ENCODE peak calls at places on chromosomes 6 and 20, in seven cellular contexts. One of them, this sample, is unnamed.

GRCh38 chr6:3509326-3509725 is 52.5 kb upstream of the SLC22A23 start:
- DNase-seq in mesenchymal stem cell: no peak
- DNase-seq in neural progenitor cell: no peak
- DNase-seq in heart right ventricle: no peak
- DNase-seq in hepatocyte: no peak
- DNase-seq in tibial artery: no peak
- DNase-seq in GM23338: no peak
- DNase-seq in this sample: no peak

GRCh38 chr6:3334579-3334978 is 75.8 kb downstream of the PSMG4 start:
- DNase-seq in hepatocyte: no peak
- DNase-seq in mesenchymal stem cell: no peak
- DNase-seq in heart right ventricle: peak; percentile 32
- DNase-seq in tibial artery: no peak
- DNase-seq in GM23338: no peak
- DNase-seq in neural progenitor cell: no peak
- DNase-seq in this sample: no peak

GRCh38 chr20:54103762-54104600 is 33.6 kb upstream of the BCAS1 start:
- DNase-seq in heart right ventricle: no peak
- DNase-seq in tibial artery: no peak
- DNase-seq in neural progenitor cell: no peak
- DNase-seq in mesenchymal stem cell: no peak
- DNase-seq in hepatocyte: peak; percentile 41
- DNase-seq in GM23338: no peak
- DNase-seq in this sample: no peak

GRCh38 chr6:105794263-105794662 is 291.9 kb upstream of the PRDM1 start:
- DNase-seq in hepatocyte: peak; percentile 73
- DNase-seq in GM23338: peak; percentile 44
- DNase-seq in tibial artery: peak; percentile 84
- DNase-seq in heart right ventricle: peak; percentile 35
- DNase-seq in mesenchymal stem cell: peak; percentile 61
- DNase-seq in neural progenitor cell: peak; percentile 32
- DNase-seq in this sample: peak; percentile 55

GRCh38 chr6:118562959-118563358 is 14.9 kb downstream of the PLN start:
- DNase-seq in hepatocyte: no peak
- DNase-seq in mesenchymal stem cell: peak; percentile 23
- DNase-seq in GM23338: no peak
- DNase-seq in tibial artery: no peak
- DNase-seq in heart right ventricle: no peak
- DNase-seq in neural progenitor cell: no peak
- DNase-seq in this sample: no peak

GRCh38 chr6:169862464-169863148 is 111.2 kb downstream of the ERMARD start:
- DNase-seq in neural progenitor cell: no peak
- DNase-seq in hepatocyte: no peak
- DNase-seq in GM23338: no peak
- DNase-seq in tibial artery: no peak
- DNase-seq in mesenchymal stem cell: no peak
- DNase-seq in heart right ventricle: no peak
- DNase-seq in this sample: peak; percentile 34

GRCh38 chr20:5811746-5812145 is 61.5 kb downstream of the SHLD1 start:
- DNase-seq in hepatocyte: no peak
- DNase-seq in tibial artery: no peak
- DNase-seq in mesenchymal stem cell: no peak
- DNase-seq in heart right ventricle: no peak
- DNase-seq in neural progenitor cell: no peak
- DNase-seq in GM23338: no peak
- DNase-seq in this sample: no peak

GRCh38 chr6:106119991-106120390 is 33.9 kb downstream of the PRDM1 start:
- DNase-seq in mesenchymal stem cell: peak; percentile 34
- DNase-seq in heart right ventricle: no peak
- DNase-seq in tibial artery: no peak
- DNase-seq in GM23338: no peak
- DNase-seq in hepatocyte: no peak
- DNase-seq in neural progenitor cell: no peak
- DNase-seq in this sample: no peak

GRCh38 chr6:142885182-142885867 is 59.7 kb downstream of the HIVEP2 start:
- DNase-seq in neural progenitor cell: peak; percentile 65
- DNase-seq in tibial artery: no peak
- DNase-seq in mesenchymal stem cell: peak; percentile 99
- DNase-seq in hepatocyte: peak; percentile 85
- DNase-seq in heart right ventricle: no peak
- DNase-seq in GM23338: peak; percentile 91
- DNase-seq in this sample: peak; percentile 8

GRCh38 chr6:51579013-51579412 is 508.4 kb downstream of the PKHD1 start:
- DNase-seq in GM23338: no peak
- DNase-seq in hepatocyte: no peak
- DNase-seq in neural progenitor cell: no peak
- DNase-seq in heart right ventricle: no peak
- DNase-seq in mesenchymal stem cell: no peak
- DNase-seq in tibial artery: no peak
- DNase-seq in this sample: no peak

GRCh38 chr20:36238760-36239159 is 2.5 kb downstream of the AAR2 start:
- DNase-seq in hepatocyte: no peak
- DNase-seq in mesenchymal stem cell: no peak
- DNase-seq in heart right ventricle: no peak
- DNase-seq in tibial artery: no peak
- DNase-seq in neural progenitor cell: no peak
- DNase-seq in GM23338: no peak
- DNase-seq in this sample: no peak

GRCh38 chr6:152979116-152979515 is 3.7 kb downstream of the FBXO5 start:
- DNase-seq in neural progenitor cell: no peak
- DNase-seq in tibial artery: no peak
- DNase-seq in GM23338: no peak
- DNase-seq in heart right ventricle: no peak
- DNase-seq in hepatocyte: no peak
- DNase-seq in mesenchymal stem cell: no peak
- DNase-seq in this sample: no peak
- H3K36me3 ChIP-seq in neural progenitor cell: peaks cover 20% of the 10 kb centered on the region
- H3K36me3 ChIP-seq in tibial artery: peaks cover 8% of the 10 kb centered on the region
- H3K36me3 ChIP-seq in GM23338: peaks cover 32% of the 10 kb centered on the region
- H3K36me3 ChIP-seq in heart right ventricle: no peaks in the 10 kb centered on the region
- H3K36me3 ChIP-seq in hepatocyte: no peaks in the 10 kb centered on the region
- H3K36me3 ChIP-seq in mesenchymal stem cell: peaks cover 13% of the 10 kb centered on the region
- H3K36me3 ChIP-seq in this sample: peaks cover 14% of the 10 kb centered on the region

DNA sequence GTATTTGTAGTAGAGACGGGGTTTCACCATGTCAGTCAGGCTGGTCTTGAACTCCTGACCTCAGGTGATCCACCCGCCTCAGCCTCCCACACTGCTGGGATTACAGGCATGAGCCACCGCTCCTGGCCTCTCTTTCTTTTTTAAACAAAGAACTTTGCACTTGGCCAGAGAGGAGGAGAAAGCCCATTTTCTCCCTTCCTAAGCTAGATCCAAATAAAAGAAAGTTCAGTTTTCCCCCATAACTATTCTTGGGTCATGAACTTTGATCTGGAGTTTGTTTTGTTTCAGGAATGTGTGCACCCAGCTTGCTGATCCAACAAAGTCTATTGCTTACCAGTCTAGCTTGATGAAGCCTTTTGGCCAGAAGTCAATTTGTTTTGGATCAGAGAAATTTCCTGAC is 23.4 kb downstream of the KCNS1 start:
- DNase-seq in tibial artery: no peak
- DNase-seq in heart right ventricle: no peak
- DNase-seq in mesenchymal stem cell: no peak
- DNase-seq in neural progenitor cell: no peak
- DNase-seq in GM23338: no peak
- DNase-seq in hepatocyte: no peak
- DNase-seq in this sample: no peak
- H3K36me3 ChIP-seq in tibial artery: peaks cover 69% of the 10 kb centered on the region
- H3K36me3 ChIP-seq in heart right ventricle: peaks cover 21% of the 10 kb centered on the region
- H3K36me3 ChIP-seq in mesenchymal stem cell: peaks cover 50% of the 10 kb centered on the region
- H3K36me3 ChIP-seq in neural progenitor cell: no peaks in the 10 kb centered on the region
- H3K36me3 ChIP-seq in GM23338: no peaks in the 10 kb centered on the region
- H3K36me3 ChIP-seq in hepatocyte: no peaks in the 10 kb centered on the region
- H3K36me3 ChIP-seq in this sample: peaks cover 5% of the 10 kb centered on the region

GRCh38 chr6:155215906-155216305 is 47.9 kb upstream of the CLDN20 start:
- DNase-seq in hepatocyte: no peak
- DNase-seq in neural progenitor cell: no peak
- DNase-seq in GM23338: no peak
- DNase-seq in tibial artery: no peak
- DNase-seq in mesenchymal stem cell: no peak
- DNase-seq in heart right ventricle: no peak
- DNase-seq in this sample: no peak
- H3K36me3 ChIP-seq in hepatocyte: no peaks in the 10 kb centered on the region
- H3K36me3 ChIP-seq in neural progenitor cell: peaks cover 6% of the 10 kb centered on the region
- H3K36me3 ChIP-seq in GM23338: peaks cover 3% of the 10 kb centered on the region
- H3K36me3 ChIP-seq in tibial artery: no peaks in the 10 kb centered on the region
- H3K36me3 ChIP-seq in mesenchymal stem cell: no peaks in the 10 kb centered on the region
- H3K36me3 ChIP-seq in heart right ventricle: no peaks in the 10 kb centered on the region
- H3K36me3 ChIP-seq in this sample: no peaks in the 10 kb centered on the region

GRCh38 chr6:43203718-43204095 is 21.7 kb downstream of the CUL9 start:
- DNase-seq in hepatocyte: no peak
- DNase-seq in tibial artery: peak; percentile 38
- DNase-seq in GM23338: no peak
- DNase-seq in mesenchymal stem cell: no peak
- DNase-seq in neural progenitor cell: no peak
- DNase-seq in heart right ventricle: no peak
- DNase-seq in this sample: no peak

GRCh38 chr6:43200541-43200940 is 18.5 kb downstream of the CUL9 start:
- DNase-seq in tibial artery: peak; percentile 44
- DNase-seq in GM23338: no peak
- DNase-seq in heart right ventricle: no peak
- DNase-seq in neural progenitor cell: no peak
- DNase-seq in hepatocyte: no peak
- DNase-seq in mesenchymal stem cell: no peak
- DNase-seq in this sample: no peak

GRCh38 chr6:43204271-43205105 is 22.5 kb downstream of the CUL9 start:
- DNase-seq in neural progenitor cell: no peak
- DNase-seq in mesenchymal stem cell: no peak
- DNase-seq in GM23338: no peak
- DNase-seq in heart right ventricle: no peak
- DNase-seq in tibial artery: peak; percentile 45
- DNase-seq in hepatocyte: no peak
- DNase-seq in this sample: no peak

GRCh38 chr6:43203029-43203717 is 21.2 kb downstream of the CUL9 start:
- DNase-seq in tibial artery: peak; percentile 43
- DNase-seq in GM23338: no peak
- DNase-seq in hepatocyte: no peak
- DNase-seq in mesenchymal stem cell: no peak
- DNase-seq in heart right ventricle: no peak
- DNase-seq in neural progenitor cell: no peak
- DNase-seq in this sample: no peak

GRCh38 chr6:43202451-43202850 is 20.5 kb downstream of the CUL9 start:
- DNase-seq in neural progenitor cell: no peak
- DNase-seq in hepatocyte: no peak
- DNase-seq in mesenchymal stem cell: no peak
- DNase-seq in heart right ventricle: no peak
- DNase-seq in tibial artery: peak; percentile 9
- DNase-seq in GM23338: no peak
- DNase-seq in this sample: no peak
- H3K36me3 ChIP-seq in neural progenitor cell: no peaks in the 10 kb centered on the region
- H3K36me3 ChIP-seq in hepatocyte: no peaks in the 10 kb centered on the region
- H3K36me3 ChIP-seq in mesenchymal stem cell: peaks cover 79% of the 10 kb centered on the region
- H3K36me3 ChIP-seq in heart right ventricle: peaks cover 11% of the 10 kb centered on the region
- H3K36me3 ChIP-seq in tibial artery: peaks cover 26% of the 10 kb centered on the region
- H3K36me3 ChIP-seq in GM23338: no peaks in the 10 kb centered on the region
- H3K36me3 ChIP-seq in this sample: no peaks in the 10 kb centered on the region

GRCh38 chr20:38880952-38881735 is 45.1 kb upstream of the FAM83D start:
- DNase-seq in tibial artery: no peak
- DNase-seq in GM23338: no peak
- DNase-seq in neural progenitor cell: no peak
- DNase-seq in hepatocyte: no peak
- DNase-seq in heart right ventricle: no peak
- DNase-seq in mesenchymal stem cell: no peak
- DNase-seq in this sample: no peak
- H3K36me3 ChIP-seq in tibial artery: no peaks in the 10 kb centered on the region
- H3K36me3 ChIP-seq in GM23338: no peaks in the 10 kb centered on the region
- H3K36me3 ChIP-seq in neural progenitor cell: no peaks in the 10 kb centered on the region
- H3K36me3 ChIP-seq in hepatocyte: no peaks in the 10 kb centered on the region
- H3K36me3 ChIP-seq in heart right ventricle: no peaks in the 10 kb centered on the region
- H3K36me3 ChIP-seq in mesenchymal stem cell: no peaks in the 10 kb centered on the region
- H3K36me3 ChIP-seq in this sample: no peaks in the 10 kb centered on the region

GRCh38 chr20:49165611-49166010 is 22.5 kb downstream of the STAU1 start:
- DNase-seq in hepatocyte: no peak
- DNase-seq in GM23338: no peak
- DNase-seq in tibial artery: no peak
- DNase-seq in mesenchymal stem cell: no peak
- DNase-seq in heart right ventricle: no peak
- DNase-seq in neural progenitor cell: no peak
- DNase-seq in this sample: no peak

GRCh38 chr20:49170714-49171113 is 17.4 kb downstream of the STAU1 start:
- DNase-seq in heart right ventricle: no peak
- DNase-seq in tibial artery: no peak
- DNase-seq in GM23338: no peak
- DNase-seq in mesenchymal stem cell: no peak
- DNase-seq in neural progenitor cell: no peak
- DNase-seq in hepatocyte: no peak
- DNase-seq in this sample: no peak

GRCh38 chr20:49169547-49169946 is 18.6 kb downstream of the STAU1 start:
- DNase-seq in hepatocyte: no peak
- DNase-seq in mesenchymal stem cell: no peak
- DNase-seq in heart right ventricle: no peak
- DNase-seq in neural progenitor cell: no peak
- DNase-seq in GM23338: no peak
- DNase-seq in tibial artery: no peak
- DNase-seq in this sample: no peak

GRCh38 chr20:49166534-49167449 is 21.3 kb downstream of the STAU1 start:
- DNase-seq in neural progenitor cell: no peak
- DNase-seq in heart right ventricle: no peak
- DNase-seq in GM23338: no peak
- DNase-seq in mesenchymal stem cell: no peak
- DNase-seq in hepatocyte: no peak
- DNase-seq in tibial artery: no peak
- DNase-seq in this sample: no peak

GRCh38 chr20:49167811-49168507 is 20.2 kb downstream of the STAU1 start:
- DNase-seq in hepatocyte: no peak
- DNase-seq in neural progenitor cell: no peak
- DNase-seq in tibial artery: no peak
- DNase-seq in heart right ventricle: no peak
- DNase-seq in GM23338: no peak
- DNase-seq in mesenchymal stem cell: peak; percentile 50
- DNase-seq in this sample: no peak
- H3K36me3 ChIP-seq in hepatocyte: no peaks in the 10 kb centered on the region
- H3K36me3 ChIP-seq in neural progenitor cell: peaks cover 3% of the 10 kb centered on the region
- H3K36me3 ChIP-seq in tibial artery: no peaks in the 10 kb centered on the region
- H3K36me3 ChIP-seq in heart right ventricle: peaks cover 8% of the 10 kb centered on the region
- H3K36me3 ChIP-seq in GM23338: no peaks in the 10 kb centered on the region
- H3K36me3 ChIP-seq in mesenchymal stem cell: peaks cover 47% of the 10 kb centered on the region
- H3K36me3 ChIP-seq in this sample: peaks cover 4% of the 10 kb centered on the region

DNA sequence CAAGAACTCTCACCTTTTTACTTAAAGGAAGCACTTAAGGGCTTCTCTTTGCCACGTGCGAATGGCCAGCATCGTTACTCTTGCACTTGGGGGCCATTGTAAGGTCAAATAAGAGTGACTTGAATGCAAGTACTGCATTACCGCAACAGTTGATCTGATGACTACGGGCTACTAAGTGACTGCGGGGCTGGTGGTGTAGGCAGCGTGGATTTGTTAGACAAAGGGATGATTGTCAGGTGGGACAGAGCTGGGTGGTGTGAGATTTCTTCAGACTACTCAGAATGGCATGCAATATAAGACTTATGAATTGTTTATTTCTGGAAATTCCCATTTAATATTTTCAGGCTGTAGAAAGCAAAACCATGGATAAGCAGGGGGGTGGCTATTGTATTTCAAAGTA is 199.7 kb upstream of the UST start:
- DNase-seq in GM23338: no peak
- DNase-seq in heart right ventricle: no peak
- DNase-seq in mesenchymal stem cell: no peak
- DNase-seq in hepatocyte: no peak
- DNase-seq in tibial artery: no peak
- DNase-seq in neural progenitor cell: no peak
- DNase-seq in this sample: no peak
- H3K36me3 ChIP-seq in GM23338: peaks cover 14% of the 10 kb centered on the region
- H3K36me3 ChIP-seq in heart right ventricle: peaks cover 38% of the 10 kb centered on the region
- H3K36me3 ChIP-seq in mesenchymal stem cell: peaks cover 99% of the 10 kb centered on the region
- H3K36me3 ChIP-seq in hepatocyte: no peaks in the 10 kb centered on the region
- H3K36me3 ChIP-seq in tibial artery: peaks cover 82% of the 10 kb centered on the region
- H3K36me3 ChIP-seq in neural progenitor cell: no peaks in the 10 kb centered on the region
- H3K36me3 ChIP-seq in this sample: peaks cover 15% of the 10 kb centered on the region

This sample was measured in H7.